ENCODE peak calls at places on chromosomes 12 and 14, in seven cellular contexts. V, S, A, F, J, D and L are unnamed samples.
A peak's percentile ranks its signal among the peaks of the same experiment; 100 is the strongest.

GRCh38 chr14:28609228-28609828 is 157.3 kb upstream of the FOXG1 start:
- DNase-seq in V (no peak), S (peak; percentile 19), A (no peak), F (peak; percentile 14), J (no peak), D (peak; percentile 38), L (peak; percentile 8)

GRCh38 chr14:92039073-92039719 is 663 bp downstream of the TRIP11 start:
- DNase-seq in V (no peak), S (no peak), A (no peak), F (no peak), J (peak; percentile 23), D (no peak), L (peak; percentile 13)

GRCh38 chr14:65223636-65224035 is 121.3 kb upstream of the MAX start:
- DNase-seq in V (no peak), S (no peak), A (no peak), F (no peak), J (no peak), D (no peak), L (no peak)

GRCh38 chr12:89756638-89757321 is 48.1 kb upstream of the ATP2B1 start:
- DNase-seq in V (no peak), S (no peak), A (no peak), F (no peak), J (peak; percentile 99), D (no peak), L (no peak)

GRCh38 chr12:28191690-28192089 is 1.4 kb downstream of the CCDC91 start:
- DNase-seq in V (peak; percentile 11), S (no peak), A (no peak), F (no peak), J (no peak), D (no peak), L (no peak)

GRCh38 chr14:20195911-20196310 is 5.2 kb downstream of the OR11G2 start:
- DNase-seq in V (no peak), S (no peak), A (no peak), F (no peak), J (no peak), D (no peak), L (no peak)

GRCh38 chr12:14369322-14369721 is 3.8 kb downstream of the ATF7IP start:
- DNase-seq in V (no peak), S (no peak), A (peak; percentile 66), F (no peak), J (no peak), D (no peak), L (no peak)

GRCh38 chr12:41919526-41920305 is 225.0 kb downstream of the GXYLT1 start:
- DNase-seq in V (no peak), S (no peak), A (no peak), F (no peak), J (no peak), D (no peak), L (no peak)

GRCh38 chr12:112307219-112308062 is 74.8 kb downstream of the HECTD4 start:
- DNase-seq in V (no peak), S (no peak), A (no peak), F (no peak), J (no peak), D (no peak), L (no peak)

GRCh38 chr14:104794641-104795467 is 694 bp downstream of the AKT1 start:
- DNase-seq in V (no peak), S (no peak), A (no peak), F (no peak), J (no peak), D (peak; percentile 51), L (no peak)

GRCh38 chr14:51989293-51990234 is at the start of gene RTRAF:
- DNase-seq in V (peak; percentile 86), S (peak; percentile 85), A (peak; percentile 98), F (peak; percentile 97), J (peak; percentile 80), D (peak; percentile 95), L (peak; percentile 82)

GRCh38 chr14:104604461-104605449 is at the start of gene TMEM179:
- DNase-seq in V (no peak), S (no peak), A (peak; percentile 80), F (peak; percentile 32), J (no peak), D (no peak), L (no peak)

GRCh38 chr12:119115296-119115905 is 63.3 kb upstream of the HSPB8 start:
- DNase-seq in V (no peak), S (no peak), A (no peak), F (no peak), J (no peak), D (no peak), L (no peak)

GRCh38 chr14:23008836-23009235 is 1.1 kb downstream of the C14orf93 start:
- DNase-seq in V (no peak), S (no peak), A (no peak), F (no peak), J (no peak), D (no peak), L (peak; percentile 75)

GRCh38 chr12:49972122-49972521 is 625 bp upstream of the AQP6 start:
- DNase-seq in V (no peak), S (no peak), A (no peak), F (no peak), J (no peak), D (no peak), L (no peak)

GRCh38 chr12:119296535-119296934 is 38.0 kb upstream of the CCDC60 start:
- DNase-seq in V (no peak), S (no peak), A (no peak), F (no peak), J (no peak), D (peak; percentile 25), L (no peak)

GRCh38 chr14:99884834-99885648 is 91.8 kb downstream of the EML1 start:
- DNase-seq in V (no peak), S (no peak), A (no peak), F (no peak), J (no peak), D (no peak), L (no peak)

GRCh38 chr14:64478634-64479250 is 13.4 kb downstream of the AKAP5 start:
- DNase-seq in V (no peak), S (no peak), A (no peak), F (no peak), J (no peak), D (no peak), L (no peak)

GRCh38 chr14:61282746-61283145 is 1.6 kb upstream of the TMEM30B start:
- DNase-seq in V (no peak), S (no peak), A (peak; percentile 3), F (no peak), J (no peak), D (no peak), L (no peak)

GRCh38 chr14:91228112-91229004 is 16.1 kb downstream of the GPR68 start:
- DNase-seq in V (peak; percentile 72), S (peak; percentile 80), A (no peak), F (no peak), J (peak; percentile 29), D (no peak), L (no peak)

GRCh38 chr12:107352347-107353081 is 259.2 kb upstream of the CRY1 start:
- DNase-seq in V (no peak), S (no peak), A (no peak), F (no peak), J (no peak), D (no peak), L (no peak)